ENCODE peak calls at places on chromosome X, in eight cellular contexts. E, C, I, X, U, P, H and S are unnamed samples.

GRCh38 chrX:10884246-10884645 is 226.9 kb upstream of the HCCS start:
- DNase-seq in H (no peak), X (no peak), C (no peak), P (no peak), U (no peak), E (no peak), I (peak), S (no peak)

GRCh38 chrX:148426467-148426866 is 74.0 kb upstream of the AFF2 start:
- DNase-seq in P (no peak), X (no peak), U (no peak), C (no peak), H (no peak), E (no peak), I (no peak), S (no peak)

GRCh38 chrX:130170752-130171445 is 863 bp upstream of the RAB33A start:
- DNase-seq in P (no peak), H (no peak), C (peak), X (peak), I (no peak), U (no peak), E (no peak), S (peak)

GRCh38 chrX:115894087-115894486 is 276.5 kb upstream of the AGTR2 start:
- DNase-seq in P (peak), C (no peak), I (no peak), E (peak), X (peak), H (no peak), U (peak), S (peak)

GRCh38 chrX:124842205-124842604 is 477.5 kb upstream of the TEX13C start:
- DNase-seq in X (no peak), P (no peak), E (no peak), I (no peak), C (no peak), H (no peak), U (no peak), S (no peak)

GRCh38 chrX:18666614-18667013 is 5.3 kb downstream of the RS1 start:
- DNase-seq in C (no peak), U (no peak), P (no peak), I (no peak), X (no peak), E (no peak), H (no peak), S (no peak)

GRCh38 chrX:143757375-143757774 is 36.8 kb upstream of the SPANXN2 start:
- DNase-seq in E (no peak), H (no peak), X (peak), P (no peak), U (no peak), C (peak), I (no peak), S (no peak)

GRCh38 chrX:66863721-66864120 is 224.8 kb upstream of the EDA2R start:
- DNase-seq in I (no peak), E (no peak), P (no peak), X (no peak), U (no peak), H (no peak), C (no peak), S (no peak)

GRCh38 chrX:135973025-135973547 is 702 bp downstream of the MMGT1 start:
- DNase-seq in U (no peak), E (no peak), X (no peak), H (no peak), I (peak), C (peak), P (no peak), S (no peak)

GRCh38 chrX:53683556-53684414 is 2.7 kb downstream of the HUWE1 start:
- DNase-seq in C (peak), I (peak), U (peak), E (peak), H (peak), X (peak), P (peak), S (peak)

GRCh38 chrX:77668391-77669237 is 117.4 kb downstream of the ATRX start:
- DNase-seq in E (no peak), H (peak), I (peak), X (no peak), C (no peak), P (peak), U (peak), S (no peak)

GRCh38 chrX:96770315-96770714 is 85.7 kb downstream of the DIAPH2 start:
- DNase-seq in X (peak), C (peak), P (no peak), E (no peak), I (peak), U (peak), H (peak), S (peak)

GRCh38 chrX:9390693-9391368 is 74.0 kb upstream of the TBL1X start:
- DNase-seq in C (no peak), P (no peak), I (no peak), H (no peak), U (no peak), E (no peak), X (no peak), S (no peak)

DNA sequence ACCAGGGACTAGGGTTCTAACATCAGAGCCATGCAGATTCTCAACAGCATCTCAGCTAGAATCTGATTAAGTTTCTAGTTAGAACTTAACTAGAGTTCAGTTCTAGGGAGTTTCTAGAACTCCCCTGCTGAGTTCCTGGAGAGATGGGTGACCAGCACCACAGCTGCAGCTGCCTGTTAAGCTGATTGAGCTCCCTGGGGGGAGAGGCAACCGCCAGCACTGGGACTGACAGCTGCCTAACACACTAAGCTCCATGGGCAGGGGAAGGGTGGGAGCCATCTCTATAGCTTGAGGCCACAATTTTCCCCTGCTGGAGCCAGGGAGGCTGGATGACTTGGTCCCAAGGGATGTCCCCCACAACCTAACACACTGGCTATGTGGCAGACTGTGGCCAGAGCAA is 84.2 kb downstream of the CHIC1 start:
- DNase-seq in C (no peak), H (no peak), I (no peak), U (no peak), E (no peak), P (no peak), X (no peak), S (no peak)
- H3K4me2 ChIP-seq in C (no peak), H (no peak), I (no peak), U (no peak), E (no peak), P (no peak), X (no peak), S (no peak)

GRCh38 chrX:1391707-1392375 is at the start of gene SLC25A6:
- DNase-seq in C (peak), P (peak), X (peak), U (peak), I (peak), H (peak), E (peak), S (peak)
- H2AFZ ChIP-seq in C (peak), P (peak), X (peak), U (no peak), I (peak), H (peak), E (no peak), S (no peak)

DNA sequence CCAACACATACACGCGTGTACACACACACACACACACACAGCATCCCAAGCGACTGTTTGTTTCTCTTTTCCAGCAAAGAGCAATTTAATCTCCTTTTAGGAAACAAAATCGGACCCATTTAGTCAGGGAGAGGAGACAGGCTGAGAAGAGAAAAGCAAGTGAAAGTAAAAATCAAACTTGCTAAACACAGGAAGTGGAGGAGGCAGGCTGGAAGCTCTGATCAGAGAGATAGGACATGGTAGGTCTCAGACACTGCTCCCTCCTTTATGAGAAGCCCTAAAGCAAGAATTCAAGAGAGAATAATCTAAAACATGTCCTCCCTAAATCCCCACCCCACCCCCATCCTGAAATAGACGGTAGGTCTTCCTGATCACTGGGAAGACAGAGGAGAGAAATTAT is 62.3 kb downstream of the GPC3 start:
- DNase-seq in X (no peak), E (no peak), I (peak), U (no peak), P (no peak), H (no peak), C (no peak), S (no peak)
- H3K4me2 ChIP-seq in X (peak), E (no peak), I (no peak), U (no peak), P (no peak), H (no peak), C (peak), S (no peak)

GRCh38 chrX:153884136-153885076 is 1.6 kb downstream of the L1CAM start:
- DNase-seq in H (no peak), I (no peak), U (no peak), C (no peak), E (peak), P (no peak), X (no peak), S (peak)
- H2AFZ ChIP-seq in H (no peak), I (no peak), U (no peak), C (no peak), E (no peak), P (no peak), X (no peak), S (no peak)

GRCh38 chrX:154016366-154017076 is 3.2 kb downstream of the IRAK1 start:
- DNase-seq in E (no peak), P (no peak), C (no peak), I (no peak), H (no peak), U (no peak), X (no peak), S (no peak)

GRCh38 chrX:154013614-154014360 is 5.9 kb downstream of the IRAK1 start:
- DNase-seq in H (peak), C (peak), I (peak), U (no peak), X (peak), P (no peak), E (no peak), S (peak)

GRCh38 chrX:154015581-154016264 is 4.0 kb downstream of the IRAK1 start:
- DNase-seq in E (no peak), I (no peak), U (no peak), P (no peak), C (no peak), H (no peak), X (no peak), S (no peak)

GRCh38 chrX:154013001-154013421 is 6.7 kb downstream of the IRAK1 start:
- DNase-seq in P (no peak), X (no peak), E (no peak), C (no peak), H (no peak), I (no peak), U (no peak), S (no peak)

DNA sequence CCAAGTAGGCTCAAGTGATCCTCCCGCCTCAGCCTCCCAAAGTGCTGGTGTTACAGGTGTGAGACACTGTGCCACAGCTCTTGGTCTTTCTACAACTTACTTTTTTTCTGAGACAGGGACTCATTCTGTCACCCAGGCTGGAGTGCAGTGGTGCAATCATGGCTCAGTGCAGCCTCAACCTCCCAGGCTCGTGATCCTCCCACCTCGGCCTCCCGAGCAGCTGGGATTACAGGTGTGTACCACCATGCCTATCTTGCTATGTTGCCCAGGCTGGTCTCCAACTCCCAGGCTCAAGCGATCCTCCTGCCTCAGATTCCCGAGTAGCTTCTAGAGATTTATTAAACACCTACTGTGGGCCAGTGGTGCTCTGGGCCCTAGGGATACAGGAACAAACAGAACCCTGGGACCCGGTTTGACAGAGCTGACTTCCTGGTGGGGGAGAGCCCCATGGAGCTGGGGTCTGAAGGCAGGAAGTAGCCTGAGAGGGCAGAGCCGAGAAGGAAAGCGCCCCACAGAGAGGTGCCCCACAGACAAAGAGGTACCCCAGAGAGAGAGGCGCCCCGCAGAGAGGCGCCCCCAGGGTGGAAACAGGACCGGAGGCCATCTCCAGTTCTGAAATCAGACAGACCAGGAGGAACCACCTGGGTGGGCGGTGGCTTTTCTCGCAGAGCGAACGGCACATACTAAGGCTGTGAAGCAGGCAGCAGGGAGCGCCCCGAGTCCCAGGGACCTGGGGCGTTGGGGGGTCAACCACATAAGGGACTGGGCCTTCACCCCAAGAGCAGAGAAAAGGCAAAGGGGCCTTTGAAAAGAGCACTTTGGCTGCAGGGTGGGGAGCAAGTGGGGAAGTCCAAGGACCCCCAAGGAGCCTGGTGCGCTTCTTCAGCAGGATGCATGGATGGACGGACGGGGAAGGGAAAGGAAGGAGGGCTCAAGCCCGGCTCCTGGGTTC is 5.0 kb downstream of the IRAK1 start:
- DNase-seq in X (no peak), H (no peak), P (no peak), U (no peak), I (no peak), E (no peak), C (no peak), S (no peak)
- H3K4me2 ChIP-seq in X (no peak), H (no peak), P (no peak), U (no peak), I (no peak), E (no peak), C (no peak), S (no peak)

GRCh38 chrX:16714504-16714903 is 2.0 kb upstream of the CTPS2 start:
- DNase-seq in I (no peak), H (no peak), U (no peak), C (no peak), X (no peak), E (no peak), P (no peak), S (no peak)

GRCh38 chrX:16708016-16708415 is 4.5 kb downstream of the CTPS2 start:
- DNase-seq in P (peak), U (no peak), I (no peak), X (no peak), E (no peak), H (no peak), C (no peak), S (no peak)

GRCh38 chrX:16711219-16712115 is 1.0 kb downstream of the CTPS2 start:
- DNase-seq in X (peak), E (no peak), I (peak), C (peak), H (peak), P (no peak), U (peak), S (peak)

GRCh38 chrX:16712825-16713155 is 321 bp upstream of the CTPS2 start:
- DNase-seq in P (peak), U (no peak), X (no peak), H (peak), C (no peak), E (no peak), I (no peak), S (no peak)

DNA sequence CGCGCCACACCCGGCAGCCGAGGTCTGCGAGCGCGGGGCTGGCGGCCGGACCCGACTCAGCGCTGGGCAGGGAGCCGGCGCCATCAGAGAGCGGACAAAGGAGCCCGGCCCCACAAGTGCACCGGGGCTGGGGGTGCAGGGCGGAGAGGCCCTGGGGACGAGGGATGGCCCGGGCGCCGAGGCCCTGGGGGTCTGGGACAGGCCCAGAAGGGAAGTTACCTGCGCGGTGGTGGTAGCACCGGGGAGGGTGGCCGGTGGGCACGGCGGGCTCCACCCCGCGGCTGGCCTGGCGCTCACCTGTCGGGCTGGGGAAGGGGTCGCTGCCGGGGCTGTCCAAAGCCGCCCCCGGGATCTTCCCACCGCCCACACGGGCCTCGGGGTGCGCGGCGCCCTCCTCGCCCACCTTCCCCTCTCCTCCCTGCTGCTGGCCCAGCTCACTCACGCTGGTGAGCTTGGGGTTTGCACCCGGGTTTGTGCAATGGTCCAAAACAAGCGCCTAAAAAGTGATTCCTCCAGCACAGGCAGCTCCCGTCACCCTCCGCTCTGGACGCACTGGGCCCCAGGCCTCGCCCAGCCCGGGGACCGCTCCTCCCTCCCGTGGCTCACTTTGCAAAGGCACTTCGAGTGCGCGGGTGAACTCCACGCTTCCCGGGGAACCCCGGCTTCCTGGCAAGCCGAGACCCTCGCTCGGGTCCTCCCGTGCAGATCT is at the start of gene CTPS2:
- DNase-seq in P (peak), I (peak), X (peak), E (no peak), H (peak), C (peak), U (peak), S (peak)
- H2AFZ ChIP-seq in P (peak), I (peak), X (peak), E (peak), H (peak), C (peak), U (peak), S (peak)

DNA sequence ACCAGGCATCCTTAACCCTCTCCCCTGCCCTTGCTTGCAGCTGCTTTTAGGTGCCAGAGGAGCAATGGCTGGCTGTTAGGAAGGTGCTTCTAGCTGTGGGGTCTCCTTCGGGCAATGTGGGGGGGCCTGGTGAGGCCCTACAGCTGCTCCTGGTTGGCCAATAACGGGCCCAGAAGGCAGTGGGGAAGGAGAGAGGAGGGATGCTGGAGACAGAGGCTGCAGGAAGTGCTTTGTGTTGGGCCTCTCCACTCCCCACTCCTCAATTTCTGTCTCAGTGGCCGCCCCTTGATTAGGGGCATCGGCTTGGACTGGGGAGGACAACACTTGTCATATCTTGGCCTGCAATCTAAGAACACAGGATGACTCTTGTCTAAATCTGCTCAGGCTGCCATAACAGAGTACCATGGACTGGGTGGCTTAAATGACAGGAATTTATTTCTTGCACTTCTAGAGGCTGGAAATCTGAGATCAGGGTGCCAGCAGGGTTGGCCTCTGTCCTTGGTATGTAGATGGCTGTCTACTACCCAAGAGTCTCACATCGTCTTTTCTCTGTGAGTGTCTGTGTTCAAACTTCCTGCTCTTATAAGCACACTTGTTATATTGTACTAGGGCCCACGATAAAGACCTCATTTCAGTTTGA is 374.3 kb downstream of the MID1IP1 start:
- DNase-seq in I (no peak), P (no peak), U (no peak), E (no peak), X (no peak), H (no peak), C (no peak), S (no peak)
- H3K4me2 ChIP-seq in I (no peak), P (no peak), U (no peak), E (no peak), X (no peak), H (no peak), C (no peak), S (no peak)

GRCh38 chrX:56764153-56764974 is 35.3 kb downstream of the NBDY start:
- DNase-seq in I (peak), U (peak), C (peak), X (peak), P (peak), E (peak), H (peak), S (peak)

GRCh38 chrX:56763556-56764152 is 34.6 kb downstream of the NBDY start:
- DNase-seq in H (no peak), I (no peak), E (no peak), X (peak), C (no peak), U (peak), P (peak), S (peak)

GRCh38 chrX:56764975-56765791 is 36.1 kb downstream of the NBDY start:
- DNase-seq in E (no peak), C (no peak), X (no peak), I (no peak), P (no peak), U (no peak), H (no peak), S (peak)

GRCh38 chrX:56766554-56767412 is 37.7 kb downstream of the NBDY start:
- DNase-seq in U (no peak), X (peak), H (no peak), P (peak), E (no peak), C (no peak), I (no peak), S (peak)

GRCh38 chrX:56765816-56766553 is 36.9 kb downstream of the NBDY start:
- DNase-seq in I (no peak), X (no peak), C (no peak), P (no peak), H (no peak), E (no peak), U (no peak), S (peak)
- H2AFZ ChIP-seq in I (no peak), X (no peak), C (no peak), P (no peak), H (no peak), E (no peak), U (no peak), S (peak)